ENCODE peak calls at places on chromosomes 5 and 9, in four cellular contexts. W, Q, J and X are unnamed samples.

GRCh38 chr5:180327166-180327565 is 26.0 kb downstream of the GFPT2 start:
- DNase-seq in J (no peak), Q (no peak), W (no peak), X (peak; percentile 18)

GRCh38 chr9:109639666-109640231 is 140.2 kb upstream of the PALM2AKAP2 start:
- DNase-seq in J (no peak), Q (no peak), W (no peak), X (no peak)

GRCh38 chr5:147636585-147636984 is 126.7 kb upstream of the DPYSL3 start:
- DNase-seq in J (no peak), Q (no peak), W (no peak), X (no peak)

GRCh38 chr5:51201024-51201423 is 182.2 kb upstream of the ISL1 start:
- DNase-seq in W (peak; percentile 98), Q (no peak), J (no peak), X (no peak)

GRCh38 chr5:1998716-1999317 is 116.1 kb upstream of the IRX4 start:
- DNase-seq in W (no peak), Q (no peak), J (no peak), X (no peak)

GRCh38 chr5:138910546-138911185 is 35.5 kb upstream of the LRRTM2 start:
- DNase-seq in J (no peak), W (no peak), Q (peak; percentile 18), X (no peak)

GRCh38 chr5:127595484-127596368 is 53.2 kb upstream of the CTXN3 start:
- DNase-seq in W (peak; percentile 76), Q (peak; percentile 45), J (no peak), X (no peak)

GRCh38 chr5:8138884-8139283 is 269.9 kb downstream of the MTRR start:
- DNase-seq in J (no peak), W (no peak), Q (no peak), X (no peak)

GRCh38 chr5:155260798-155261197 is 247.2 kb downstream of the KIF4B start:
- DNase-seq in W (no peak), J (no peak), Q (peak; percentile 71), X (no peak)

GRCh38 chr5:168865973-168866372 is 286.8 kb upstream of the PANK3 start:
- DNase-seq in Q (peak; percentile 40), J (no peak), W (peak; percentile 67), X (no peak)

GRCh38 chr9:135619599-135619886 is 19.8 kb downstream of the GLT6D1 start:
- DNase-seq in J (no peak), W (no peak), Q (no peak), X (no peak)

GRCh38 chr9:122941560-122942234 is 877 bp downstream of the RABGAP1 start:
- DNase-seq in J (no peak), Q (peak; percentile 67), W (no peak), X (no peak)

GRCh38 chr5:72160959-72161358 is 53.7 kb downstream of the MAP1B start:
- DNase-seq in W (no peak), Q (no peak), J (no peak), X (no peak)

GRCh38 chr9:121763561-121764370 is 112.3 kb downstream of the DAB2IP start:
- DNase-seq in Q (no peak), J (no peak), W (peak; percentile 58), X (no peak)

GRCh38 chr9:79684711-79685575 is 113.2 kb downstream of the TLE4 start:
- DNase-seq in Q (no peak), J (no peak), W (no peak), X (no peak)

GRCh38 chr5:166625210-166625865 is 1666.1 kb upstream of the WWC1 start:
- DNase-seq in Q (peak; percentile 89), J (no peak), W (no peak), X (no peak)

GRCh38 chr9:37575511-37575914 is 667 bp downstream of the FBXO10 start:
- DNase-seq in Q (no peak), W (peak; percentile 48), J (no peak), X (no peak)

GRCh38 chr9:15211160-15211993 is 95.6 kb downstream of the TTC39B start:
- DNase-seq in Q (peak; percentile 86), W (peak; percentile 87), J (peak; percentile 16), X (peak; percentile 40)

GRCh38 chr5:95771892-95772291 is 40.8 kb downstream of the RHOBTB3 start:
- DNase-seq in J (no peak), W (no peak), Q (no peak), X (no peak)

GRCh38 chr5:78360674-78361225 is 333 bp downstream of the SCAMP1 start:
- DNase-seq in Q (no peak), J (peak; percentile 68), W (peak; percentile 47), X (peak; percentile 56)

GRCh38 chr9:114316605-114317230 is 6.2 kb upstream of the ORM1 start:
- DNase-seq in J (no peak), W (peak; percentile 27), Q (no peak), X (no peak)

GRCh38 chr5:34535944-34536628 is 120.0 kb upstream of the RAI14 start:
- DNase-seq in Q (no peak), J (no peak), W (no peak), X (no peak)

GRCh38 chr5:172113036-172113435 is 75.0 kb downstream of the STK10 start:
- DNase-seq in J (peak; percentile 74), W (no peak), Q (no peak), X (no peak)

GRCh38 chr5:143564417-143564816 is 160.9 kb upstream of the NR3C1 start:
- DNase-seq in W (no peak), J (no peak), Q (no peak), X (no peak)

GRCh38 chr9:18261143-18261542 is 212.8 kb upstream of the ADAMTSL1 start:
- DNase-seq in Q (no peak), W (no peak), J (no peak), X (no peak)

GRCh38 chr9:81592890-81593271 is 96.5 kb downstream of the TLE1 start:
- DNase-seq in Q (no peak), J (no peak), W (no peak), X (peak; percentile 60)

GRCh38 chr5:125961150-125961549 is 462.1 kb upstream of the GRAMD2B start:
- DNase-seq in Q (no peak), W (no peak), J (no peak), X (no peak)

GRCh38 chr9:5947912-5948311 is 57.2 kb downstream of the MLANA start:
- DNase-seq in J (no peak), Q (peak; percentile 77), W (no peak), X (no peak)

GRCh38 chr9:131831380-131832165 is 91.7 kb upstream of the RAPGEF1 start:
- DNase-seq in W (no peak), J (no peak), Q (no peak), X (no peak)

GRCh38 chr9:114110180-114110579 is 11.1 kb upstream of the KIF12 start:
- DNase-seq in W (no peak), Q (no peak), J (no peak), X (no peak)

GRCh38 chr9:107488400-107489143 is 997 bp downstream of the KLF4 start:
- DNase-seq in Q (peak; percentile 42), J (no peak), W (no peak), X (peak; percentile 82)

GRCh38 chr5:151675225-151675955 is 11.3 kb downstream of the SPARC start:
- DNase-seq in Q (peak; percentile 88), W (no peak), J (no peak), X (no peak)

GRCh38 chr5:112119527-112119926 is 299.6 kb downstream of the EPB41L4A start:
- DNase-seq in J (no peak), W (no peak), Q (peak; percentile 29), X (no peak)

GRCh38 chr5:9817819-9818218 is 187.7 kb upstream of the TAS2R1 start:
- DNase-seq in J (no peak), W (no peak), Q (no peak), X (no peak)

GRCh38 chr5:14584848-14585247 is 3.3 kb downstream of the OTULINL start:
- DNase-seq in J (no peak), Q (no peak), W (no peak), X (no peak)

GRCh38 chr5:138033916-138034315 is 1.0 kb upstream of the FAM13B start:
- DNase-seq in J (no peak), Q (peak; percentile 49), W (no peak), X (no peak)